ENCODE peak calls at places on chromosome 11, in seven cellular contexts. Y is fibroblast of pulmonary artery; R is mesendoderm; P is pulmonary artery endothelial cell; V is HEK293T; I is activated CD8-positive, alpha-beta memory T cell treated with anti-CD3 and anti-CD28 coated beads, Interleukin-2, amount 50 U/mL, for 48 hours; M is SHP77. U is an unnamed sample.

GRCh38 chr11:65663634-65664200 is 1.0 kb upstream of the RELA start:
- DNase-seq in Y (peak; percentile 75), I (peak; percentile 79), M (no peak), P (no peak), R (no peak), V (peak; percentile 20), U (no peak)

GRCh38 chr11:128182844-128183243 is 404.5 kb downstream of the ETS1 start:
- DNase-seq in R (peak; percentile 57), Y (no peak), V (no peak), M (no peak), P (no peak), I (no peak), U (no peak)

GRCh38 chr11:78256962-78257361 is 68.2 kb downstream of the USP35 start:
- DNase-seq in V (no peak), P (peak; percentile 71), M (no peak), R (peak; percentile 27), I (no peak), Y (peak; percentile 97), U (no peak)

GRCh38 chr11:134592391-134592990 is 180.4 kb upstream of the B3GAT1 start:
- DNase-seq in R (peak; percentile 72), P (no peak), Y (peak; percentile 0), M (no peak), I (peak; percentile 82), V (peak; percentile 58), U (no peak)

GRCh38 chr11:2888266-2888968 is 2.8 kb upstream of the CDKN1C start:
- DNase-seq in Y (peak; percentile 91), V (peak; percentile 81), I (peak; percentile 97), M (no peak), R (peak; percentile 81), P (peak; percentile 48), U (peak; percentile 24)

GRCh38 chr11:72012091-72012630 is 13.5 kb downstream of the IL18BP start:
- DNase-seq in M (no peak), P (no peak), I (peak; percentile 22), R (no peak), Y (no peak), V (no peak), U (no peak)

GRCh38 chr11:108405706-108406105 is 61.6 kb downstream of the C11orf65 start:
- DNase-seq in Y (no peak), V (no peak), R (no peak), P (no peak), I (no peak), M (no peak), U (no peak)

GRCh38 chr11:130145328-130145812 is 14.2 kb upstream of the ST14 start:
- DNase-seq in M (no peak), R (no peak), P (no peak), I (no peak), Y (no peak), V (no peak), U (no peak)

GRCh38 chr11:68632802-68633201 is 51.5 kb upstream of the GAL start:
- DNase-seq in I (no peak), P (peak; percentile 26), V (peak; percentile 66), M (peak; percentile 80), R (peak; percentile 95), Y (peak; percentile 79), U (peak; percentile 17)

GRCh38 chr11:43547411-43547718 is 133.2 kb upstream of the HSD17B12 start:
- DNase-seq in M (no peak), R (no peak), I (no peak), P (no peak), Y (no peak), V (no peak), U (no peak)

GRCh38 chr11:32831241-32831640 is 1.5 kb downstream of the PRRG4 start:
- DNase-seq in I (no peak), M (no peak), Y (no peak), P (no peak), R (no peak), V (no peak), U (no peak)

GRCh38 chr11:58058276-58059010 is 27.7 kb downstream of the OR6Q1 start:
- DNase-seq in R (peak; percentile 76), V (no peak), I (no peak), Y (no peak), P (no peak), M (no peak), U (no peak)

GRCh38 chr11:12123799-12124198 is 13.4 kb downstream of the MICAL2 start:
- DNase-seq in R (no peak), M (no peak), I (no peak), P (no peak), Y (peak; percentile 50), V (no peak), U (no peak)

GRCh38 chr11:69280451-69280850 is 13.5 kb upstream of the MYEOV start:
- DNase-seq in V (no peak), I (no peak), Y (no peak), R (no peak), P (no peak), M (no peak), U (no peak)

GRCh38 chr11:1375161-1375954 is 14.4 kb upstream of the BRSK2 start:
- DNase-seq in Y (no peak), P (no peak), I (no peak), V (no peak), M (no peak), R (no peak), U (no peak)

GRCh38 chr11:64000026-64000739 is 13.9 kb downstream of the OTUB1 start:
- DNase-seq in P (peak; percentile 22), V (no peak), M (no peak), Y (peak; percentile 75), I (peak; percentile 90), R (peak; percentile 84), U (no peak)

GRCh38 chr11:70551323-70552166 is 153.2 kb downstream of the CTTN start:
- DNase-seq in M (no peak), I (no peak), V (no peak), R (peak; percentile 88), P (no peak), Y (no peak), U (no peak)